ENCODE peak calls at places on chromosomes 1 and 21, in four cellular contexts. L is left ventricle myocardium inferior, Z is fibroblast of lung, R is ovary. Q is an unnamed sample.

GRCh38 chr1:158121604-158122254 is 59.0 kb upstream of the CD1D start:
- DNase-seq in Z (peak; percentile 36), L (no peak), R (no peak), Q (no peak)

GRCh38 chr1:64471218-64471719 is 1.3 kb downstream of the CACHD1 start:
- DNase-seq in L (peak; percentile 25), R (peak; percentile 54), Z (peak; percentile 21), Q (peak; percentile 43)

GRCh38 chr1:183443025-183443424 is 24.8 kb upstream of the NMNAT2 start:
- DNase-seq in Z (peak; percentile 20), L (no peak), R (no peak), Q (no peak)

GRCh38 chr21:31735518-31735992 is 3.6 kb upstream of the SCAF4 start:
- DNase-seq in Z (no peak), R (no peak), L (no peak), Q (no peak)

GRCh38 chr1:50123071-50123470 is 14.4 kb downstream of the ELAVL4 start:
- DNase-seq in Z (no peak), L (no peak), R (no peak), Q (no peak)

GRCh38 chr1:65105596-65105995 is 42.4 kb upstream of the AK4 start:
- DNase-seq in Z (no peak), L (no peak), R (no peak), Q (no peak)

GRCh38 chr1:31421404-31422040 is 8.5 kb downstream of the SERINC2 start:
- DNase-seq in L (no peak), Z (peak; percentile 28), R (no peak), Q (no peak)

GRCh38 chr1:186999506-186999905 is 170.8 kb downstream of the PLA2G4A start:
- DNase-seq in R (no peak), L (no peak), Z (peak; percentile 50), Q (no peak)

GRCh38 chr1:109923131-109923945 is 12.7 kb downstream of the CSF1 start:
- DNase-seq in Z (no peak), L (no peak), R (no peak), Q (no peak)

GRCh38 chr1:213060836-213061235 is 9.8 kb downstream of the RPS6KC1 start:
- DNase-seq in L (no peak), Z (no peak), R (no peak), Q (no peak)

GRCh38 chr1:1462318-1462966 is 9.1 kb upstream of the ATAD3B start:
- DNase-seq in Z (no peak), R (peak; percentile 54), L (peak; percentile 32), Q (no peak)

GRCh38 chr21:37551406-37552355 is 185.1 kb downstream of the DYRK1A start:
- DNase-seq in Z (peak; percentile 18), L (no peak), R (peak; percentile 47), Q (no peak)

GRCh38 chr1:205783904-205784303 is 8.6 kb upstream of the RAB29 start:
- DNase-seq in Z (peak; percentile 85), L (no peak), R (no peak), Q (peak; percentile 83)

GRCh38 chr1:245956225-245956624 is 550.9 kb downstream of the SMYD3 start:
- DNase-seq in R (no peak), L (no peak), Z (peak; percentile 45), Q (no peak)

GRCh38 chr21:31656199-31657095 is 3.0 kb upstream of the SOD1 start:
- DNase-seq in R (no peak), L (no peak), Z (peak; percentile 63), Q (no peak)

GRCh38 chr1:109910123-109910962 is at the start of gene CSF1:
- DNase-seq in L (peak; percentile 83), Z (peak; percentile 84), R (peak; percentile 87), Q (peak; percentile 86)

GRCh38 chr1:48005254-48006162 is 8.3 kb upstream of the TRABD2B start:
- DNase-seq in Z (no peak), L (no peak), R (no peak), Q (no peak)

GRCh38 chr1:37497832-37498231 is 16.7 kb downstream of the MEAF6 start:
- DNase-seq in R (no peak), Z (no peak), L (no peak), Q (no peak)

GRCh38 chr1:90721210-90722194 is 4.4 kb upstream of the BARHL2 start:
- DNase-seq in Z (peak; percentile 25), R (no peak), L (no peak), Q (no peak)
- H3K27me3 ChIP-seq in Z (peaks cover 78% of the 10 kb centered on the region), R (peaks cover 3% of the 10 kb centered on the region), L (peaks cover 100% of the 10 kb centered on the region), Q (peaks cover 15% of the 10 kb centered on the region)

GRCh38 chr1:244833734-244834595 is 1.5 kb upstream of the COX20 start:
- DNase-seq in Z (peak; percentile 84), R (peak; percentile 53), L (peak; percentile 48), Q (peak; percentile 52)
- TF ChIP-seq CTCF in Z (no peak), R (no peak), L (peak; percentile 43), Q (peak; percentile 42)

GRCh38 chr1:175318633-175319032 is 126.1 kb upstream of the KIAA0040 start:
- DNase-seq in R (no peak), Z (no peak), L (no peak), Q (no peak)

GRCh38 chr1:175319112-175319911 is 126.7 kb upstream of the KIAA0040 start:
- DNase-seq in Z (peak; percentile 46), L (peak; percentile 73), R (peak; percentile 30), Q (peak; percentile 71)

GRCh38 chr1:175319912-175320230 is 127.3 kb upstream of the KIAA0040 start:
- DNase-seq in L (no peak), R (no peak), Z (no peak), Q (no peak)

GRCh38 chr1:175322109-175322508 is 129.5 kb upstream of the KIAA0040 start:
- DNase-seq in R (no peak), Z (no peak), L (no peak), Q (no peak)

GRCh38 chr1:175320804-175321203 is 128.2 kb upstream of the KIAA0040 start:
- DNase-seq in L (no peak), Z (no peak), R (no peak), Q (no peak)
- H3K27ac ChIP-seq in L (peak overlapping the region; percentile 80), Z (no peak overlapping the region), R (no peak overlapping the region), Q (no peak overlapping the region)

GRCh38 chr1:115450641-115451040 is 112.6 kb upstream of the NGF start:
- DNase-seq in L (no peak), R (peak; percentile 88), Z (no peak), Q (no peak)
- H3K27me3 ChIP-seq in L (no peaks in the 10 kb centered on the region), R (no peaks in the 10 kb centered on the region), Z (no peaks in the 10 kb centered on the region), Q (no peaks in the 10 kb centered on the region)

DNA sequence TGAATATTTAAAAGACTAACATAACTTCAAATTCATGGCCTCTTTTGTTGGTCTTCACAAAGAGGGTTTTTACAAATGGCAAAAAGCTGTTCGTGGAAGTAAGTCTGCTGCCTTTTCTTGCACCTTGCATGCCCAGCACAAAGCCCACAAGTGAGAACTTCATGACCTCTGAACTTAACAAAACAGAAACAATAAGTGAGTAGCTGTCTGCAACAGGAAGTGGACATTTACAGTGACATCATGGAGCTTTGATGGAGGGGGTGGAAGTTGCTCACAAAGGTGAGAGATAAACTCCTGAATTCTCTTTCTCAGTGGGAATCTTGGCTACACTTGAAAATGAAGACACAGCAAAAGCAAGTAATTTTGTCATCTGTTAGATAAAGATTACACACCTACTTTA is 303.3 kb upstream of the DEPDC1 start:
- DNase-seq in L (no peak), R (no peak), Z (no peak), Q (no peak)
- TF ChIP-seq CTCF in L (no peak), R (no peak), Z (no peak), Q (no peak)

GRCh38 chr1:201169971-201170532 is 15.8 kb upstream of the TMEM9 start:
- DNase-seq in R (no peak), Z (no peak), L (no peak), Q (no peak)

GRCh38 chr1:201167625-201167991 is 13.3 kb upstream of the TMEM9 start:
- DNase-seq in Z (no peak), R (no peak), L (no peak), Q (no peak)

GRCh38 chr1:201166964-201167624 is 12.8 kb upstream of the TMEM9 start:
- DNase-seq in R (no peak), Z (no peak), L (no peak), Q (no peak)

GRCh38 chr1:201170533-201171062 is 16.3 kb upstream of the TMEM9 start:
- DNase-seq in R (peak; percentile 93), Z (peak; percentile 82), L (peak; percentile 96), Q (peak; percentile 98)

DNA sequence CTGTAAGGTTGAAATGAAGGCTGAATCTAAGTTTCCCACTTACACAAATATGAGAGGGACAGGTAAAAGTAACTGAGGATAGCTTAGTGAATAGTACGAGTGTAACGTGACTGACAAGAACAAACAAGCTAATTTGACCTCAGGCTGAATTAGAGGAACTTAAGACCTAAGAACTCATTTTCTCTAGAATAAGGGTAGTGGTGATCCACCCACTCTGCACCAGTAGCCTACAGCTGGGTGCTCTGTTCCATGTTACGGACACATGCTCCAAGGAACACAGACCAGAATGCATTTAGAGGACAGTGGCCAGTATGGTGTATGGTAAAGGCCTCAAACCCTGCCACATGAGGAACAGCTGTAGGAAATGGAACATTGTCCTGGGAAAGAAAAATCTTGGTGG is 14.9 kb upstream of the TMEM9 start:
- DNase-seq in R (no peak), Z (no peak), L (no peak), Q (no peak)
- H3K27ac ChIP-seq in R (no peak overlapping the region), Z (no peak overlapping the region), L (no peak overlapping the region), Q (no peak overlapping the region)

GRCh38 chr1:67019600-67020136 is 34.3 kb downstream of the SLC35D1 start:
- DNase-seq in L (no peak), R (no peak), Z (peak; percentile 99), Q (no peak)
- H3K27me3 ChIP-seq in L (no peaks in the 10 kb centered on the region), R (no peaks in the 10 kb centered on the region), Z (no peaks in the 10 kb centered on the region), Q (no peaks in the 10 kb centered on the region)

DNA sequence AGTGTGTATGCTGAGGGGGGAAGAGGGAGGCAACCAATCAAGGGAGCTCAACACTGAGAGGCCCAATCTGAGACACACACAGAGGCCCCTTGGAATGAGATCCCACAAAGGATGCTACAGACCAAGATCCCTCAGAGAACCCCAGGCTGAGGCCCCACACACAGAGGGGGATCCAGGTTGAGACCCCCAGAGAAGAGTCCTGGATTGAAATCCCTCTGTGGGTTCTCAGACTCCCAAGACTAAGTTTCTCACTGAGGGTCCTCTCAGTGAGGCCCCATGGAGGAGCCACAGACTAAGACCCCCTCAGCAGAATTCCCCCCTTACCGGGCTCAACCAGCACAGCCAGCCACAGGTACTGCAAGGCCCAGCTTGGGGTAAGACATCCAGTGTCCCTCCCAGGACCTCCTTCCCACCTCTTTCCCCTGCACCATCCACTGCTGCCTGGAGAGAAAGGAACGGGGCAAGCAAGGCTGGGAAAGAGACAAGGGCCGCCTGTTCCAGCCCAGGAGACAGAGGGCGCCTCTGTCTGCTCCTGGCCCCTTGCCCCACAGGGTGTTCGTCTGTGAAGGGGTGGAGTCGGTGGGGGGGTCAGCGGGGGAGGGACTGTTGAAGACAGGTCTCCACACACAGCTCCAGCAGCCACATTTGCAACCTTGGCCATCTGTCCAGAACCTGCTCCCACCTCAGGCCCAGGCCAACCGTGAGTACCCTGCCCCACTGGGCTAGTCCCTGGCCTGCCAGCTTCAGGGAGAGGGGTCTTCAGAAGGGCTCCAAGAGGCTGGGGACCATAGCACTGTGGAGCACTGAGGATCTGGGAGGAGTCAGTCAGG is at the start of gene S100A1:
- DNase-seq in L (peak; percentile 81), R (no peak), Z (no peak), Q (no peak)
- TF ChIP-seq CTCF in L (no peak), R (no peak), Z (no peak), Q (no peak)

DNA sequence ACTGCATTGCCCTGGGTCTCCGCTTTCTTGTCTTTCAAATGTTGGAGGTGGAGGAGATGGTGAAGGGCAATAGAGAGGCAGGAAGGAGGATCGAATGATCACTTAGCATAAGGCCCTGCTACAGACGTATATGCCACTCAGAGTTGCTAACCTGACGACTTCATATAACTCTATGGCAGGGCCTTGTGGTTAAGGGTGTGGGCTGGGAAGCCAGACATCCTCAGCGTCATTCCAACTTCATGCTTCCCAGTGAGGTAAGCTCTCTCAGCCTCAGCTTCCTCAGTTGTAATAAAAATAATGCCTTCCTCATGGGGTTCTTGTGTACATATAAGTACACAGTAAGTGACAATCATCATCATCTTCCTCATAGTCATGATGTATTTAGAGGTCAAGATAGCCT is 54.6 kb downstream of the CASQ2 start:
- DNase-seq in R (no peak), Z (no peak), L (no peak), Q (no peak)
- H3K27ac ChIP-seq in R (no peak overlapping the region), Z (no peak overlapping the region), L (peak overlapping the region; percentile 11), Q (no peak overlapping the region)